ENCODE peak calls at places on chromosomes 1 and 21, in six cellular contexts. M is H9, U is IMR-90, F is mesendoderm, G is H1, B is neuronal stem cell. H is an unnamed sample.

GRCh38 chr1:101139130-101139529 is 97.7 kb upstream of the S1PR1 start:
- DNase-seq in U (no peak), M (no peak), B (no peak), G (no peak), F (peak), H (no peak)

GRCh38 chr1:71693581-71693980 is 588.8 kb downstream of the NEGR1 start:
- DNase-seq in F (no peak), B (no peak), U (no peak), G (no peak), M (no peak), H (no peak)

GRCh38 chr1:15201849-15202551 is 45.0 kb upstream of the FHAD1 start:
- DNase-seq in G (no peak), F (no peak), U (no peak), B (no peak), M (no peak), H (peak)

GRCh38 chr1:20080441-20081330 is 10.7 kb downstream of the PLA2G5 start:
- DNase-seq in F (peak), M (no peak), G (no peak), U (no peak), B (no peak), H (no peak)

GRCh38 chr1:111190931-111191451 is 9.5 kb downstream of the DENND2D start:
- DNase-seq in F (no peak), M (no peak), G (no peak), U (peak), B (no peak), H (peak)

GRCh38 chr1:5968161-5968736 is 24.0 kb downstream of the NPHP4 start:
- DNase-seq in G (no peak), M (no peak), B (no peak), F (no peak), U (no peak), H (no peak)

GRCh38 chr1:59177756-59178155 is 119.1 kb upstream of the FGGY start:
- DNase-seq in B (no peak), U (no peak), G (no peak), M (no peak), F (no peak), H (no peak)

GRCh38 chr1:23825762-23826522 is 713 bp upstream of the HMGCL start:
- DNase-seq in U (no peak), F (no peak), M (no peak), B (no peak), G (no peak), H (no peak)

GRCh38 chr1:207336559-207337467 is 15.3 kb downstream of the CD55 start:
- DNase-seq in U (peak), F (no peak), B (no peak), G (no peak), M (no peak), H (peak)

GRCh38 chr1:169745015-169745861 is 11.4 kb upstream of the SELE start:
- DNase-seq in M (no peak), F (peak), G (no peak), U (no peak), B (no peak), H (no peak)

GRCh38 chr1:109917429-109918076 is 6.9 kb downstream of the CSF1 start:
- DNase-seq in U (peak), M (no peak), B (no peak), G (no peak), F (no peak), H (peak)

GRCh38 chr1:19033516-19033840 is 77.0 kb upstream of the IFFO2 start:
- DNase-seq in M (no peak), F (no peak), U (no peak), G (no peak), B (no peak), H (no peak)

GRCh38 chr1:19032701-19033515 is 76.4 kb upstream of the IFFO2 start:
- DNase-seq in G (no peak), U (no peak), M (no peak), B (no peak), F (no peak), H (no peak)

GRCh38 chr1:19034721-19035120 is 78.2 kb upstream of the IFFO2 start:
- DNase-seq in B (no peak), M (no peak), G (no peak), U (no peak), F (no peak), H (no peak)

GRCh38 chr1:19035356-19036048 is 79.0 kb upstream of the IFFO2 start:
- DNase-seq in M (no peak), G (no peak), F (no peak), U (no peak), B (no peak), H (no peak)

DNA sequence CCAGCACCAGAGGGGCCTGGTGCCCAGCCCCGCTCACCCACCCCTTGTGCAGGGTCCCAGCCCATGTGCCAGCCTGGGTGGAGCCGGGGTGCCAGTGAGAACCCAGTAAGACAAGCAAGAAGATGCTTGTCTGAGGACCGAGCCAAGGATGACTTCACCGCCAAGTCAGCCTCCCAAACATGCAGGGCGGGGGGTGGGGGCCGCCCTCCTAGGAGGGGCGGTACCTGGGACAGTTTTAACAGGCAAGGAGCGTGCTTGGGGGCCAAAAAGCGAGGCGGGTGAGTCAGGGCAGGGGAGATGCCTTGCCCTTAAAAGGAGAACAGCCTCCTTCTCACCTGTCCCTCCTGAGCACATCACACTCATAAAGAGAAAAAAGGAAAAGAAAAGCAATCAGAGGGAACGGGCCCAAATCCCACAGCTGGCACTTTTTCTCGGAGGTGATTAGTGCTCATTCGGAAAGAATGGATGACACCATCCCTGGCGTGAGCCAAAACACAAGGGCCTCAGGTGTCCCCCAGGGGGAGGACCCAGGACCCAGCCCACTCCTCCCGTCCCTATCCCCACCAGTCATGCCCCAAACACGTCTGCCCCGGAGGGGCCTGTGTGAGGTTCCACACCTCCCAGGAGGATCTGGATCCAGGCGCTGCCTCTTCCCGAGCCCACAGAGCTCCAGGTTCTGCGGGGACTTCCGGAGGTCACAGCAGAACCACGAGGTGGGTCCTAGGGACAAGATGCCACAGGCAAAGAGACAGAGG is 77.6 kb upstream of the IFFO2 start:
- DNase-seq in U (peak), B (no peak), G (no peak), F (peak), M (no peak), H (no peak)
- H2AK5ac ChIP-seq in U (peak), B (peak), G (no peak), F (no peak), M (no peak), H (no peak)

GRCh38 chr1:64525116-64525686 is 55.3 kb downstream of the CACHD1 start:
- DNase-seq in F (no peak), G (no peak), B (no peak), M (no peak), U (no peak), H (no peak)
- H2BK15ac ChIP-seq in F (no peak), G (no peak), B (no peak), M (no peak), U (no peak), H (no peak)

GRCh38 chr21:39650306-39650705 is 37.6 kb downstream of the B3GALT5 start:
- DNase-seq in G (no peak), B (no peak), F (no peak), U (no peak), M (no peak), H (no peak)
- H2BK5ac ChIP-seq in G (no peak), B (no peak), F (no peak), U (no peak), M (no peak), H (no peak)

GRCh38 chr1:150579955-150580642 is 689 bp upstream of the MCL1 start:
- DNase-seq in M (no peak), G (no peak), F (no peak), B (no peak), U (no peak), H (no peak)
- H2AK5ac ChIP-seq in M (no peak), G (peak), F (no peak), B (no peak), U (peak), H (peak)

GRCh38 chr1:228109073-228109961 is at the start of gene MRPL55:
- DNase-seq in B (peak), M (peak), F (peak), U (peak), G (peak), H (peak)
- H2BK15ac ChIP-seq in B (no peak), M (no peak), F (no peak), U (no peak), G (no peak), H (peak)

GRCh38 chr1:245225267-245225666 is 70.5 kb downstream of the KIF26B start:
- DNase-seq in F (peak), U (peak), M (peak), B (no peak), G (no peak), H (peak)

GRCh38 chr1:245220381-245220985 is 65.7 kb downstream of the KIF26B start:
- DNase-seq in B (no peak), F (no peak), M (no peak), G (no peak), U (no peak), H (no peak)

GRCh38 chr1:245225709-245226464 is 71.1 kb downstream of the KIF26B start:
- DNase-seq in F (no peak), G (no peak), M (no peak), B (no peak), U (no peak), H (no peak)

GRCh38 chr1:245217853-245218608 is 63.2 kb downstream of the KIF26B start:
- DNase-seq in U (no peak), F (no peak), G (no peak), M (no peak), B (no peak), H (no peak)

GRCh38 chr1:245222931-245223330 is 68.1 kb downstream of the KIF26B start:
- DNase-seq in U (no peak), F (no peak), B (no peak), M (no peak), G (no peak), H (no peak)
- H2BK5ac ChIP-seq in U (no peak), F (no peak), B (no peak), M (no peak), G (no peak), H (no peak)

DNA sequence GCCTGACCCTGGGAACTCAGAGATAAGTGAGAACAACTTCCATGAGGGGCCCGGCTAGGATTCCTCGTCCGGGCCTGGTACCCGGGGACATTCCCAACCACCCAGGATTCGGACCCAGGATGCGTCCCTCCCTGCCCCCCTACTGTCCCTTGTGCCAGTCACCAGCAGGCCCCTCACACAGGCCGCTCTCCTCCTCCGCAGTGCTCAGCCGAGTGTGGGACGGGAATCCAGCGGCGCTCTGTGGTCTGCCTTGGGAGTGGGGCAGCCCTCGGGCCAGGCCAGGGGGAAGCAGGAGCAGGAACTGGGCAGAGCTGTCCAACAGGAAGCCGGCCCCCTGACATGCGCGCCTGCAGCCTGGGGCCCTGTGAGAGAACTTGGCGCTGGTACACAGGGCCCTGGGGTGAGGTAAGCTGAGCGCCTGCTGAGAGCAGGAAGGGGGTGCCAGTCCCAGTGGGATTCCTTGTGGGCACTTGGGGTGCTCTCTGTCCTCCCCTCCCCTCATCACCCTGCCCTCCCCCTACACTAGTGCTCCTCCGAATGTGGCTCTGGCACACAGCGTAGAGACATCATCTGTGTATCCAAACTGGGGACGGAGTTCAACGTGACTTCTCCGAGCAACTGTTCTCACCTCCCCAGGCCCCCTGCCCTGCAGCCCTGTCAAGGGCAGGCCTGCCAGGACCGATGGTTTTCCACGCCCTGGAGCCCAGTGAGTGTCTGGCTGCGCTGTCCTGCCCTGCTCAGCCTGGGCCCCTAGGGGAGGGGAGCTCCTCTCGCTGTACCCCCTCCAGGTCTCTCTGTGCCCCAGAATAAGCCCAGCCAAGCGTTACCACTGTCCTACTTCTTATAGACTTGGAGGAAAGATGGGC is 9.8 kb downstream of the ADAMTSL4 start:
- DNase-seq in G (no peak), M (peak), U (no peak), B (no peak), F (no peak), H (peak)
- H2AK5ac ChIP-seq in G (no peak), M (no peak), U (no peak), B (peak), F (no peak), H (no peak)

DNA sequence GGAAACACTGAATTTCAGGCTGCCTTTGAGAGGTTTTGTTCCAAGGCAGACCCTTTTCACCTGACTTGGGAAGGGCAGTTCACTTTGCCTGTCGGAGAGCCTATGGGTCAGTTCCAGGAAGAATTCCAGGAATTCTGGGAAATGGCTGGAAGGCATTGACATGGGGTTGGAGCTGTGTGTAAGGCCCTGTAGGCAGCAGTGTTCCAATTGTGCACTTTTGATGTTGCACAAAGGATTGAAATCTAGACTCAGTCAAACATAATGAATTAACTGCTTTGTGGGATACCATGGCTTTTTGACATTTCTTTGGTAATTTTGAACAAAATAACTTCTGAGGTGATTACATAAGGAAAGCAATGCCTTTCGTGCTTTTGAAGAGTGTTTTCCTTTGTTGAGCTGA is 184.6 kb downstream of the SDCCAG8 start:
- DNase-seq in U (no peak), B (peak), M (no peak), F (peak), G (peak), H (no peak)
- H2BK15ac ChIP-seq in U (no peak), B (no peak), M (no peak), F (no peak), G (no peak), H (no peak)

GRCh38 chr1:8024329-8024728 is 1.8 kb downstream of the ERRFI1 start:
- DNase-seq in F (no peak), M (no peak), B (no peak), G (no peak), U (no peak), H (peak)

GRCh38 chr1:8026153-8026975 is at the start of gene ERRFI1:
- DNase-seq in M (peak), G (peak), B (peak), U (peak), F (peak), H (peak)

GRCh38 chr1:8025061-8025670 is 943 bp downstream of the ERRFI1 start:
- DNase-seq in M (no peak), B (no peak), G (no peak), U (no peak), F (no peak), H (peak)

GRCh38 chr1:8026976-8027747 is 1.1 kb upstream of the ERRFI1 start:
- DNase-seq in U (peak), G (no peak), B (no peak), M (peak), F (no peak), H (peak)

DNA sequence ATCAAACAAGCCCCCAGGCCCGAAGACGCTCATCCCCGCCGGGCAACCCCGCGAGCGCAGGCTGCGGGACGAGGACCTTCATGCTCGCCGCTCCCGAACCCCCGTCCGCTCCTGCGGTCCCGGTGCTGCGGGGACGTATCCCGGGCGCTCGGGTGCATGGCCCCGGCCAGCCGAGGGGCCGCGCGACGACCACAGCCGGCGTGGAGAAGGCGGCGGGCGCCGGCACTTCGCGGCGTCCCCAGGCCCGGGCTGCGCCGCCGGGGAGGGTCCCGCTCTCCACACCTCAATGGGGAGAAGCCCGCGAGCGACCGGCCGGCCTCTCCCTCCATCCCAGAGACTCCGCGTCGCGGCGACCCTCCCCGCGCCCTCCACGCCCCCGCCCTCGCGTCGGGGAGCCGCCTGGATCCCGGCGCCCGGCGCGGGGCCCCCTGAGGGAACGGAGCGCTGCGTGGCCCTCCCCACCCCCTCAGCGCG is 401 bp downstream of the ERRFI1 start:
- DNase-seq in B (no peak), U (no peak), M (no peak), G (no peak), F (no peak), H (no peak)
- H2BK5ac ChIP-seq in B (no peak), U (peak), M (no peak), G (no peak), F (no peak), H (peak)

GRCh38 chr1:116710326-116711060 is 43.0 kb upstream of the IGSF3 start:
- DNase-seq in U (no peak), G (no peak), F (no peak), M (no peak), B (no peak), H (no peak)
- H2AK5ac ChIP-seq in U (no peak), G (peak), F (no peak), M (no peak), B (no peak), H (no peak)

H was measured in mesenchymal stem cell.